ENCODE peak calls at places on chromosome 13, in seven cellular contexts. B is stimulated activated CD8-positive, alpha-beta memory T cell treated with anti-CD3 and anti-CD28 coated beads, Interleukin-4, amount 100 ng/mL, for 4 hours; Y is NCI-H187; Q is CD4-positive, alpha-beta memory T cell; P is brain pericyte; G is RPMI8226; C is T follicular helper cell. I is an unnamed sample.

GRCh38 chr13:37934339-37935191 is 65.0 kb upstream of the TRPC4 start:
- DNase-seq in B (no peak), Y (no peak), Q (peak; percentile 8), P (no peak), G (no peak), C (no peak), I (no peak)

GRCh38 chr13:76672422-76672821 is 213.8 kb downstream of the KCTD12 start:
- DNase-seq in B (no peak), Y (no peak), Q (no peak), P (no peak), G (peak; percentile 56), C (no peak), I (no peak)

GRCh38 chr13:101916758-101917474 is 464.4 kb downstream of the ITGBL1 start:
- DNase-seq in B (no peak), Y (no peak), Q (no peak), P (no peak), G (no peak), C (no peak), I (no peak)

GRCh38 chr13:110044521-110045200 is 258.3 kb upstream of the IRS2 start:
- DNase-seq in B (no peak), Y (peak; percentile 66), Q (no peak), P (peak; percentile 57), G (no peak), C (no peak), I (no peak)

GRCh38 chr13:45206340-45206739 is 5.5 kb upstream of the KCTD4 start:
- DNase-seq in B (no peak), Y (no peak), Q (no peak), P (no peak), G (no peak), C (no peak), I (no peak)

GRCh38 chr13:58239774-58240268 is 608.3 kb downstream of the PCDH17 start:
- DNase-seq in B (no peak), Y (no peak), Q (no peak), P (no peak), G (no peak), C (no peak), I (no peak)

GRCh38 chr13:71806885-71807284 is 60.1 kb downstream of the DACH1 start:
- DNase-seq in B (no peak), Y (no peak), Q (peak; percentile 30), P (no peak), G (no peak), C (no peak), I (no peak)

GRCh38 chr13:36074659-36075058 is 56.5 kb downstream of the DCLK1 start:
- DNase-seq in B (no peak), Y (no peak), Q (no peak), P (no peak), G (no peak), C (no peak), I (no peak)

GRCh38 chr13:74133657-74134201 is 475 bp downstream of the KLF12 start:
- DNase-seq in B (peak; percentile 86), Y (peak; percentile 85), Q (peak; percentile 98), P (peak; percentile 90), G (peak; percentile 17), C (peak; percentile 84), I (peak; percentile 72)

GRCh38 chr13:112747256-112747655 is 57.4 kb downstream of the ATP11A start:
- DNase-seq in B (no peak), Y (no peak), Q (no peak), P (no peak), G (peak; percentile 62), C (no peak), I (no peak)